ENCODE peak calls at places on chromosome 3, in ten cellular contexts. V is GM10248; X is T-helper 17 cell; A is neural crest cell; K is mesendoderm; E is activated CD4-positive, alpha-beta T cell treated with anti-CD3 and anti-CD28 coated beads, Interleukin-2, amount 50 U/mL, for 1 hour; P is AG20443; O is epithelial cell of esophagus; Z is activated CD8-positive, alpha-beta memory T cell treated with anti-CD3 and anti-CD28 coated beads, Interleukin-2, amount 10 ng/mL, durations not matched to agents 7 days and 5 days; T is tibial nerve. W is an unnamed sample.

GRCh38 chr3:24018784-24019570 is 73.9 kb downstream of the NR1D2 start:
- DNase-seq in V (no peak), X (no peak), A (no peak), K (no peak), E (no peak), P (no peak), O (peak), Z (no peak), T (no peak), W (no peak)

GRCh38 chr3:56799251-56799882 is 2.4 kb downstream of the ARHGEF3 start:
- DNase-seq in V (peak), X (no peak), A (no peak), K (peak), E (no peak), P (peak), O (peak), Z (no peak), T (no peak), W (no peak)

GRCh38 chr3:31934018-31934417 is 47.0 kb downstream of the OSBPL10 start:
- DNase-seq in V (no peak), X (no peak), A (no peak), K (peak), E (no peak), P (no peak), O (no peak), Z (no peak), T (no peak), W (no peak)

GRCh38 chr3:55468251-55468650 is 18.9 kb downstream of the WNT5A start:
- DNase-seq in V (no peak), X (no peak), A (no peak), K (no peak), E (no peak), P (no peak), O (peak), Z (no peak), T (no peak), W (no peak)

GRCh38 chr3:61141697-61142096 is 109.6 kb downstream of the FHIT start:
- DNase-seq in V (no peak), X (no peak), A (no peak), K (peak), E (no peak), P (no peak), O (no peak), Z (no peak), T (no peak), W (peak)

GRCh38 chr3:108036984-108037741 is 53.7 kb downstream of the CD47 start:
- DNase-seq in V (peak), X (no peak), A (no peak), K (no peak), E (no peak), P (peak), O (no peak), Z (no peak), T (no peak), W (no peak)

GRCh38 chr3:78871048-78871447 is 896.8 kb downstream of the ROBO1 start:
- DNase-seq in V (peak), X (no peak), A (no peak), K (no peak), E (no peak), P (no peak), O (no peak), Z (no peak), T (no peak), W (no peak)

GRCh38 chr3:114299925-114300624 is 6.2 kb downstream of the TIGIT start:
- DNase-seq in V (no peak), X (no peak), A (no peak), K (no peak), E (no peak), P (no peak), O (no peak), Z (no peak), T (no peak), W (no peak)

GRCh38 chr3:120448707-120449650 is 1.8 kb downstream of the FSTL1 start:
- DNase-seq in V (no peak), X (no peak), A (no peak), K (peak), E (no peak), P (peak), O (peak), Z (no peak), T (peak), W (no peak)

GRCh38 chr3:30199855-30200254 is 406.5 kb upstream of the TGFBR2 start:
- DNase-seq in V (no peak), X (no peak), A (no peak), K (no peak), E (no peak), P (no peak), O (no peak), Z (no peak), T (no peak), W (no peak)

GRCh38 chr3:10408680-10409079 is 87.8 kb upstream of the SEC13 start:
- DNase-seq in V (no peak), X (no peak), A (no peak), K (no peak), E (no peak), P (peak), O (peak), Z (no peak), T (no peak), W (no peak)

GRCh38 chr3:106428565-106428994 is 559.8 kb upstream of the CBLB start:
- DNase-seq in V (no peak), X (no peak), A (no peak), K (peak), E (no peak), P (peak), O (peak), Z (peak), T (peak), W (no peak)

GRCh38 chr3:31968927-31969418 is 12.1 kb downstream of the OSBPL10 start:
- DNase-seq in V (no peak), X (no peak), A (no peak), K (peak), E (no peak), P (peak), O (peak), Z (no peak), T (peak), W (no peak)

GRCh38 chr3:153242900-153243299 is 80.9 kb downstream of the RAP2B start:
- DNase-seq in V (no peak), X (no peak), A (no peak), K (no peak), E (no peak), P (no peak), O (peak), Z (no peak), T (no peak), W (no peak)

GRCh38 chr3:124059580-124059979 is 67.7 kb upstream of the ROPN1 start:
- DNase-seq in V (no peak), X (no peak), A (no peak), K (no peak), E (no peak), P (peak), O (no peak), Z (no peak), T (no peak), W (no peak)

GRCh38 chr3:79367066-79367465 is 400.7 kb downstream of the ROBO1 start:
- DNase-seq in V (no peak), X (no peak), A (no peak), K (no peak), E (no peak), P (peak), O (peak), Z (no peak), T (no peak), W (no peak)

GRCh38 chr3:186790261-186790981 is 7.0 kb downstream of the EIF4A2 start:
- DNase-seq in V (no peak), X (no peak), A (no peak), K (peak), E (no peak), P (peak), O (peak), Z (no peak), T (no peak), W (peak)

GRCh38 chr3:43733459-43734384 is 43.0 kb downstream of the ABHD5 start:
- DNase-seq in V (no peak), X (no peak), A (no peak), K (peak), E (no peak), P (peak), O (peak), Z (no peak), T (no peak), W (peak)

GRCh38 chr3:17023006-17023664 is 138.4 kb downstream of the PLCL2 start:
- DNase-seq in V (peak), X (no peak), A (no peak), K (no peak), E (peak), P (no peak), O (peak), Z (peak), T (no peak), W (no peak)

GRCh38 chr3:126961191-126961790 is 21.6 kb upstream of the PLXNA1 start:
- DNase-seq in V (peak), X (no peak), A (no peak), K (no peak), E (no peak), P (peak), O (peak), Z (no peak), T (peak), W (no peak)

GRCh38 chr3:129994883-129995559 is 20.5 kb downstream of the TRH start:
- DNase-seq in V (no peak), X (no peak), A (no peak), K (no peak), E (no peak), P (no peak), O (peak), Z (no peak), T (no peak), W (no peak)

GRCh38 chr3:14862661-14863230 is 44.0 kb downstream of the FGD5 start:
- DNase-seq in V (no peak), X (no peak), A (no peak), K (no peak), E (no peak), P (no peak), O (no peak), Z (no peak), T (no peak), W (no peak)

GRCh38 chr3:143170676-143171075 is 51.1 kb downstream of the CHST2 start:
- DNase-seq in V (no peak), X (no peak), A (no peak), K (no peak), E (no peak), P (no peak), O (peak), Z (no peak), T (no peak), W (no peak)

GRCh38 chr3:171781711-171782127 is 28.6 kb downstream of the PLD1 start:
- DNase-seq in V (no peak), X (no peak), A (no peak), K (no peak), E (no peak), P (no peak), O (peak), Z (no peak), T (no peak), W (no peak)

GRCh38 chr3:181692850-181693154 is 18.9 kb upstream of the SOX2 start:
- DNase-seq in V (no peak), X (no peak), A (no peak), K (no peak), E (no peak), P (no peak), O (no peak), Z (no peak), T (no peak), W (no peak)

GRCh38 chr3:197256836-197257444 is 41.5 kb downstream of the DLG1 start:
- DNase-seq in V (peak), X (no peak), A (peak), K (no peak), E (peak), P (peak), O (peak), Z (peak), T (peak), W (no peak)

GRCh38 chr3:130688677-130689076 is 58.0 kb downstream of the PIK3R4 start:
- DNase-seq in V (no peak), X (no peak), A (no peak), K (no peak), E (no peak), P (no peak), O (no peak), Z (no peak), T (no peak), W (no peak)

GRCh38 chr3:169836058-169836941 is 23.6 kb upstream of the LRRC34 start:
- DNase-seq in V (peak), X (no peak), A (no peak), K (peak), E (no peak), P (peak), O (no peak), Z (no peak), T (no peak), W (no peak)